ENCODE peak calls at places on chromosomes 12 and 14, in six cellular contexts. M is endodermal cell, D is ovary, V is AG04450, E is HL-60, Y is suprapubic skin. P is an unnamed sample. For H3K27me3, the result is how much of the 10 kb centered on the place peaks cover.

GRCh38 chr12:1566449-1567135 is 27.8 kb downstream of the FBXL14 start:
- DNase-seq in D (no peak), E (no peak), V (no peak), M (no peak), Y (no peak), P (no peak)

GRCh38 chr12:112919131-112919530 is 12.4 kb downstream of the OAS1 start:
- DNase-seq in V (no peak), M (no peak), E (no peak), Y (no peak), D (no peak), P (no peak)

GRCh38 chr12:121196902-121197301 is 13.0 kb upstream of the P2RX4 start:
- DNase-seq in Y (no peak), M (no peak), D (no peak), V (no peak), E (peak), P (no peak)

GRCh38 chr12:98591209-98591608 is 2.3 kb upstream of the SLC25A3 start:
- DNase-seq in E (peak), M (peak), D (no peak), Y (no peak), V (no peak), P (no peak)

GRCh38 chr14:61609143-61609851 is 86.0 kb upstream of the HIF1A start:
- DNase-seq in D (no peak), Y (no peak), E (no peak), M (peak), V (no peak), P (no peak)

GRCh38 chr14:35140718-35141581 is 18.6 kb downstream of the PRORP start:
- DNase-seq in E (no peak), Y (no peak), D (no peak), M (no peak), V (no peak), P (no peak)

GRCh38 chr14:61154606-61155005 is 126.5 kb downstream of the TMEM30B start:
- DNase-seq in V (no peak), M (no peak), Y (no peak), D (no peak), E (no peak), P (no peak)

GRCh38 chr12:116160196-116160595 is 117.3 kb downstream of the MED13L start:
- DNase-seq in Y (no peak), M (no peak), E (no peak), D (no peak), V (no peak), P (no peak)

GRCh38 chr14:66600416-66600815 is 92.5 kb downstream of the GPHN start:
- DNase-seq in E (no peak), M (no peak), D (no peak), Y (no peak), V (no peak), P (no peak)

GRCh38 chr14:95156765-95157194 is 549 bp downstream of the DICER1 start:
- DNase-seq in M (no peak), D (peak), V (no peak), E (peak), Y (peak), P (peak)

GRCh38 chr12:40959041-40959440 is 229.1 kb upstream of the PDZRN4 start:
- DNase-seq in Y (no peak), E (no peak), M (no peak), D (no peak), V (peak), P (no peak)

GRCh38 chr12:101773560-101774206 is 34.4 kb upstream of the SYCP3 start:
- DNase-seq in D (peak), V (peak), Y (peak), E (peak), M (peak), P (peak)

GRCh38 chr14:60777856-60778578 is 43.5 kb downstream of the MNAT1 start:
- DNase-seq in D (no peak), M (no peak), V (peak), E (no peak), Y (no peak), P (no peak)

GRCh38 chr14:104724407-104724980 is 465 bp downstream of the ADSS1 start:
- DNase-seq in E (no peak), D (peak), Y (no peak), M (no peak), V (no peak), P (peak)

GRCh38 chr12:117091758-117092510 is 7.3 kb downstream of the TESC start:
- DNase-seq in D (no peak), E (no peak), V (no peak), Y (no peak), M (peak), P (no peak)

GRCh38 chr12:22271036-22271435 is 63.5 kb downstream of the ST8SIA1 start:
- DNase-seq in Y (no peak), M (no peak), V (peak), D (no peak), E (no peak), P (no peak)

GRCh38 chr12:94504386-94504785 is 44.7 kb upstream of the CEP83 start:
- DNase-seq in V (no peak), D (no peak), Y (no peak), E (no peak), M (no peak), P (no peak)

GRCh38 chr12:3135522-3136461 is 58.6 kb downstream of the TSPAN9 start:
- DNase-seq in Y (no peak), D (peak), M (peak), V (peak), E (peak), P (no peak)

DNA sequence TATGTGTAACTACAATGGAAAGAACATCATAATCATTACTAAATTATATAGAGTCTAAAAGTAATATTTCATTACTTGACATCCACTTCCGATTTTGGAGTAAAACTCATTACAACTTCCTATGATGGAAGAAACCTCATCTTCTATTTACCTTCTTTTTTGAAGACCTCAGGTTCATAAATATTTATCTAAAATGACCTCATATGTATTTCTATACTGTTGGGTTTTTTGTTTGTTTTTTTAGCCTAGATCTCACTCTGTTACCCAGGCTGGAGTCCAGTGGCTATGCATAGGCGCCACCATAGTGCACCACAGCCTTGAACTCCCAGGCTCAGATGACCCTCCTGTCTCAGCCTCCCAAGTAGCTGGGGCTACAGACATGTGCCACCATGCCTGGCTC is 39.9 kb upstream of the BMAL2 start:
- DNase-seq in V (no peak), M (no peak), Y (no peak), E (no peak), D (no peak), P (no peak)
- H3K27ac ChIP-seq in V (no peak), M (no peak), Y (no peak), E (no peak), D (no peak), P (peak)

GRCh38 chr14:74414793-74415437 is 11.1 kb downstream of the SYNDIG1L start:
- DNase-seq in D (no peak), E (no peak), M (peak), Y (no peak), V (no peak), P (no peak)
- H3K27me3 ChIP-seq in D (under half), E (under half), M (under half), Y (under half), V (half or more), P (half or more)

DNA sequence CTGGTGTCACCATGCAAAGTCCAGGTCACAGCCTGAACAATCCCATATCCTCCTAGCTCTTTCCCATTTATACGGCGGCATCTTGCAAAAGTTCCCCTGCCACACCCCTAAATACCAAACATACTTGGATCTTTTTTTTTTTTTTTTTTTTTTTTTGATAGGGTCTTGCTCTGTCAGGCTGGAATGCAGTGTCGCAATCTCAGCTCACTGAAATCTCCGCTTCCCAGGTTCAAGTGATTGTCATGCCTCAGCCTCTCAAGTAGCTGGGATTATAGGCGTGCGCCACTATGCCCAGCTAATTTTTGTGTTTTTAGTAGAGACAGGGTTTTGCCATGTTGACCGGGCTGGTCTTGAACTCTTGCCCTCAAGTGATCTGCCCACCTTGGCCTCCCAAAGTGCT is 451.3 kb downstream of the GLT1D1 start:
- DNase-seq in V (no peak), Y (no peak), D (no peak), E (no peak), M (no peak), P (no peak)
- TF ChIP-seq CTCF in V (no peak), Y (no peak), D (no peak), E (no peak), M (no peak), P (no peak)

GRCh38 chr12:125068391-125068790 is 3.2 kb downstream of the AACS start:
- DNase-seq in E (no peak), Y (no peak), V (no peak), D (no peak), M (no peak), P (no peak)

GRCh38 chr12:125064492-125064891 is 743 bp upstream of the AACS start:
- DNase-seq in M (peak), Y (no peak), D (no peak), E (no peak), V (no peak), P (no peak)

GRCh38 chr12:125065753-125066570 is 727 bp downstream of the AACS start:
- DNase-seq in E (no peak), V (no peak), D (peak), M (peak), Y (no peak), P (no peak)

GRCh38 chr12:125061229-125061628 is 4.0 kb upstream of the AACS start:
- DNase-seq in E (no peak), V (no peak), Y (no peak), D (no peak), M (no peak), P (no peak)

DNA sequence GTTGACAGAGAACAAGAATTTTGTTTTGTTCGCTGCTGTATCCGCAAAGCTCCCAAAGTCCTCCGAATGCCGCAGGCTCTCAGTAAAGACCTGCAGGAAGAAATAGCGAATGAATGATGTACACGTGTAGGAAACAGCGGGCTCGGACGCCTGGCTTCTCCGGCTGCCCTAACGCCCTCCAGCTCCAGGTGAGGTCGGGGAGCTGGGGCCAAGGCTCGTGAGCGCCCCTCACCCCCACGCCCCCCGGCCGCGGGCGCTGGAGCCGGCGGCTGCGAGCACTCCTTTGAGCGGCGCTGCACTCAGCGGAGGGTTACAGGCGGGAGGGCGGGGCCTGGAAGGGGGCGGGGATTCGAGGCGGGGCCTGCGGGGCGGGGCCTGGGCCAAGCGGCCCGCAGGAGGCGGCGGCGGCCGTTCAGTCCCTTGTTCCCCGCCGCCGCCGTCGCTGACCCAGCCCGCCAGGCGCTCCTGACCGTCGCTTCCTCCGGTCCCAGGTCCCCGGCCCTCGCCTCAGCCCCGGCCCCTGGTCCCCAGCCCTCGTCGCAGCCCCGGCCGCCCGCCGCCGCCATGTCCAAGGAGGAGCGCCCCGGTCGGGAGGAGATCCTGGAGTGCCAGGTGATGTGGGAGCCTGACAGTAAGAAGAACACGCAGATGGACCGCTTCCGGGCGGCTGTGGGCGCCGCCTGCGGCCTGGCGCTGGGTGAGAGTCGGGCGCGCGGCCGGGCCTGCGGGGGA is at the start of gene AACS:
- DNase-seq in D (peak), Y (peak), M (peak), E (peak), V (peak), P (peak)
- H3K27ac ChIP-seq in D (peak), Y (peak), M (no peak), E (no peak), V (no peak), P (peak)

DNA sequence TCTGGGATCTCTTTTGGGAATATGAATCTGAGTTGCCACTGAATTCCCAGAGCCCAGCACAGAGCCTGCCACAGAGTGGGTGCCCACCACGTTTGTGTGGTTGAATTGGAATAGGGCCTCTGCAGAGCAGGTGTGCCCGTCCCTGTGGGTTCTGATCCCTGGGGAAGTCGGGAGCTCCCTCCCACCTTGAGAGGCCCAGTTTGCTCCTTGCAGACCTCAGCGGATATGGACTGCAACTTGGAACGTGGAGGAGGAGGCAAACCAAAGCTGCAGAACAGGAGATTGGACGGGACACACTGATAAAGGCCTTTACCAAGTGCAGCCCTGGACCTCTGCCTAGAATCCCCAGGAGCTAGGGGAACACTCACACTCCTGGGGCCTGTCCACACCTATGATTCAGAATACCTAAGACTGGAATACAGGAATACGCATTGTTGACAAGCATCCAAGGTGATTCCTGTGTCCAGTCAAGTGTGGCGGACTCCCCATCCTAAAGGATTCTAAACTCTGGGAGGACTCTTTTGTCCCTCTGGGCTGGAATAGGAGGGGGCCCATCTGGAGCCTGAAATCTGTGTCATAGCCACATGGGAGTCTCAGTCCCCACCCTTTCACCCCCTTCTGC is 2.4 kb downstream of the KRT76 start:
- DNase-seq in E (no peak), D (no peak), Y (no peak), V (no peak), M (no peak), P (no peak)
- H3K27me3 ChIP-seq in E (under half), D (under half), Y (under half), V (under half), M (under half), P (half or more)

DNA sequence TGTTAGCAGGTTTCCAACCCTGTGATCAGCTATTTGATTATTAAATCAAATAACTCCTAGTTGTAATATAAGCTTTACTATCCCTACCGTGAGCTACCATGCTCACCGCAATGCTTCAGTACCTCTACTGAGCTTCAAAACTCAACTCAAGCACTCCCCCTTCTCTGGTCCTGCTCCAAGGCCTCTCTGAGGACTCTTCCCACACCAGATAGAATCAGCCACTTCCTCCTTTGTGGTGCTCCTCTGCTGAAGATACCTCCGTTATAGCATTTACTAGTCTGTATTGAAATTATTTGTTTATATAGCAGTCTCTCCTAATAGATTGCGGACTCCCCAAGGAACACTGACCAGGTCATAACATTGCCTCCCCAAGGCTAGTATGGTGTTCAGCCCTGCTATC is 17.5 kb downstream of the AREL1 start:
- DNase-seq in V (no peak), E (peak), D (no peak), Y (no peak), M (no peak), P (no peak)
- TF ChIP-seq CTCF in V (no peak), E (no peak), D (no peak), Y (no peak), M (no peak), P (no peak)

P was measured in left ventricle myocardium inferior.